ENCODE peak calls at places on chromosome 15, in five cellular contexts. S, L, A, F and P are unnamed samples. For H3K4me1 and H3K27me3, the result is how much of the 10 kb centered on the place peaks cover.

GRCh38 chr15:66523926-66524325 is 18.8 kb downstream of the ZWILCH start:
- DNase-seq in F (no peak), L (no peak), A (no peak), S (no peak), P (no peak)

GRCh38 chr15:42392309-42393024 is 33.2 kb downstream of the CAPN3 start:
- DNase-seq in L (no peak), A (no peak), S (no peak), F (no peak), P (no peak)

GRCh38 chr15:73800662-73801345 is 47.7 kb upstream of the INSYN1 start:
- DNase-seq in L (no peak), S (no peak), A (no peak), F (peak), P (no peak)

GRCh38 chr15:45439521-45439931 is 61.2 kb upstream of the GATM start:
- DNase-seq in A (no peak), S (no peak), L (no peak), F (no peak), P (no peak)

GRCh38 chr15:51030649-51031316 is 63.9 kb downstream of the TNFAIP8L3 start:
- DNase-seq in F (no peak), L (peak), S (no peak), A (no peak), P (no peak)

GRCh38 chr15:33442449-33442848 is 131.7 kb downstream of the RYR3 start:
- DNase-seq in L (no peak), S (no peak), F (no peak), A (no peak), P (no peak)

GRCh38 chr15:44092221-44092620 is 102.8 kb downstream of the FRMD5 start:
- DNase-seq in L (no peak), S (no peak), A (no peak), F (no peak), P (no peak)

GRCh38 chr15:85752591-85752990 is 42.1 kb downstream of the KLHL25 start:
- DNase-seq in F (no peak), S (peak), A (no peak), L (peak), P (no peak)

GRCh38 chr15:94229591-94230365 is 1.6 kb upstream of the MCTP2 start:
- DNase-seq in L (no peak), F (no peak), S (no peak), A (peak), P (peak)

GRCh38 chr15:85475317-85475701 is 94.9 kb downstream of the AKAP13 start:
- DNase-seq in F (no peak), S (no peak), L (no peak), A (no peak), P (no peak)

GRCh38 chr15:42081463-42081830 is 12.9 kb downstream of the PLA2G4D start:
- DNase-seq in S (no peak), A (no peak), F (no peak), L (no peak), P (no peak)

GRCh38 chr15:36682091-36682490 is 102.7 kb downstream of the CDIN1 start:
- DNase-seq in S (no peak), A (no peak), F (no peak), L (no peak), P (no peak)

GRCh38 chr15:90388462-90389182 is 580 bp downstream of the IQGAP1 start:
- DNase-seq in A (peak), F (peak), L (peak), S (peak), P (peak)

GRCh38 chr15:23532019-23532418 is 33.5 kb upstream of the MKRN3 start:
- DNase-seq in L (peak), F (no peak), S (no peak), A (no peak), P (no peak)

DNA sequence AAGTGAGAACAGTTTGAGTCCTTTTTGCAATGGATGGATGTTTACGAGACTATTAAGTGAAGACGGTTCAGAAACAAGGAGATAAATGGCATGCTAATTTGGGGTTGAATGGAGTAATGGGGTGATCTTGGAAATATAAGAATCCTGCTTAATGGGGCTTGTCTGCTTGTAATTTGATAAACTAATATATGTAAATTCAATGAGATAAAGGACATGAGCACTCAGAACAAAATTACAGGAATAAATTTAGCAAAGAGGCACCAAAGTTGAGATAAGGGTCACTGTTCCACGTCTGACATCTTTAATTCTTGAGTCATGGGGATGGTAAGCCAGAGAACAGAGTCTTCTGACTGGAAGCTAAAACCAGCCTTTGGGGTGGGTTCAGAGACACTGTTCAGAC is 67.7 kb upstream of the CHRNB4 start:
- DNase-seq in S (no peak), L (no peak), F (no peak), A (no peak), P (no peak)
- H3K4me3 ChIP-seq in S (no peak), L (no peak), F (no peak), A (no peak), P (no peak)

GRCh38 chr15:81161215-81161673 is 27.2 kb downstream of the CFAP161 start:
- DNase-seq in L (no peak), S (no peak), A (no peak), F (no peak), P (no peak)
- H3K4me1 ChIP-seq in L (under half), S (under half), A (under half), F (under half), P (under half)

DNA sequence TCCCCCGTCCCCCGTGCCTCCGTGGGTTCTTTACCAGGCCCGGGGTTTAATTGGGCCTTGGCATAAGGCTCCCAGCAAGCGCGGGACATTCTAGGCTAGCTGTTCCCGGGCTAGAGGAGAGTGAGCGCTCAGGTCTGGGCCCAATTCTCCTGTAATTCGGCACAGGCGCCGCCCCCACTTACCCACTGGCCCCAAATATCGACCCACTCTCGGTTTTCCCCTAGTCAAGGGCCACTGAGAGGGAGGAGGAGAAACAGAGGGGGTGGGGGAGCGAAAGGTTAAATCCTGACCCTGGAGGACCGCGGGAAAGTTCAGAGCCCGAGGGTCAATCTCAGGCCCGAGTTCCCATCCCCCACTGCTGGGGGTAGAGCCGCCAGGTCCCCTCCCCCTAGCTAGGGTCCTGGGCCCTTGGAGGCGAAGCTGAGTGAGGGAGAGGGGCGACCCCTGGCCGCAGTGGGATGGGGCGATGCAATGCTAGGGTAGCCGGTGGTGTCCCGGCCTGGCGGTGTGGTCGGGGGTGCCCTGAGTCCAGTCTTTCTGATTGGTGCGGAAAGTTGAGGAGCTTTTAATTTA is 8.5 kb upstream of the ONECUT1 start:
- DNase-seq in L (no peak), A (no peak), F (no peak), S (no peak), P (no peak)
- H3K27me3 ChIP-seq in L (under half), A (half or more), F (half or more), S (half or more), P (under half)

GRCh38 chr15:98567951-98568350 is 80.4 kb upstream of the IGF1R start:
- DNase-seq in S (no peak), F (no peak), A (no peak), L (no peak), P (no peak)

GRCh38 chr15:98568382-98569017 is 79.8 kb upstream of the IGF1R start:
- DNase-seq in L (no peak), A (no peak), S (no peak), F (no peak), P (no peak)

GRCh38 chr15:98565566-98565965 is 82.8 kb upstream of the IGF1R start:
- DNase-seq in S (no peak), A (no peak), F (no peak), L (no peak), P (no peak)

DNA sequence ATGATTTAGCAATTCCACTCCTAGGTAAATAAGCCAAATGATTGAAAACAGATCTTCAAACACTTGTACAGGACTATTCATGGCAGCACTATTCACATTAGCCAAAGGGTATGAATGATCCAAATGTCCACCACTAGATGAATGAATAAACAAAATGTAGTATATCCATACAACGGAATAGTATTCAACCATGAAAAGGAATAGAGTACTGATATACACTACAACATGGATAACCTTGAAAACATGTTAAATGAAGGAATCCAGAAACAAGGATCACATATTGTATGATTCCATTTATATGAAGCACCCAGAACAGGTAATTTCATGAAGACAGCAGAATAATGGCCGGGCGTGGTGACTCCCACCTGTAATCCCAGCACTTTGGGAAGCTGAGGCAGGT is 78.2 kb upstream of the IGF1R start:
- DNase-seq in S (no peak), L (no peak), A (no peak), F (no peak), P (no peak)
- H3K4me3 ChIP-seq in S (no peak), L (no peak), A (no peak), F (no peak), P (no peak)

DNA sequence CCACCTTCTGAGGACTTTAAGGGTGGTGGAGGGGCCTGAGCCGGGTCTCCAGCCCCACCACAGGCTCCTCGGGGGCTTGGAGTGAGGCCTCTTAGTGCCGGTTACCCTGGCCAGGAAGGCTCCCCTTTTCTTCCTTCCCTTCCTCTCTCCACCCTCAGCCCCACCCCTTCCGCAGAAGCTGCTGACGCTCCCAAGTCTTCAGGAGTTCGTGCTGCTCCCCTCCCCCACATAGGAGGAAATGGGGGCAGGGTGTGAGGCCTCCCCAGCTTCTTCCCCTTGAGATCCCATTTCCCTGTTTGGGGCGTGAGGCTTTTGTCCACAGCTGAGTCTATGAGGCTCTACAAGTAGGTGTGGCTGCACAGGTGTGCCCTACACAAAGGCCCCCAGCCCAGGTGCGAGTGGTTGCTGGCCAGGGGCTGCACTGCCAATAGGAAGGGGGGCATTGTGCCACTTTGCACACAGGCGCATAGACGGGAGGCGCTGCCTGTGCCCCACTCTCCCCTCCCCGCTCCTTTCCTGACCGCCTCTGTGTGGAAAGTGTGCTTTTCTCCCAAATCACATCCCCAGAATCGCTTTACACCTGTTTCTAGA is 912 bp upstream of the CALML4 start:
- DNase-seq in L (no peak), A (no peak), F (peak), S (peak), P (no peak)
- H3K4me1 ChIP-seq in L (under half), A (under half), F (under half), S (under half), P (under half)